ENCODE peak calls at places on chromosomes 12 and 14, in four cellular contexts. U is K562, E is A549, V is HepG2. J is an unnamed sample.

GRCh38 chr12:55930771-55931316 is at the start of gene DGKA:
- DNase-seq in U (peak), V (peak), E (peak), J (peak)

GRCh38 chr14:31479026-31479425 is 8.8 kb downstream of the GPR33 start:
- DNase-seq in V (no peak), U (no peak), E (no peak), J (no peak)

GRCh38 chr14:70116278-70116677 is 72.5 kb downstream of the SLC8A3 start:
- DNase-seq in E (no peak), U (no peak), V (no peak), J (no peak)

GRCh38 chr14:64113279-64113678 is 180.9 kb downstream of the ESR2 start:
- DNase-seq in U (no peak), E (no peak), V (no peak), J (no peak)

GRCh38 chr12:123808167-123808566 is 46.1 kb downstream of the DNAH10 start:
- DNase-seq in E (peak), V (peak), U (peak), J (peak)

GRCh38 chr12:52860102-52860838 is 11.5 kb upstream of the KRT78 start:
- DNase-seq in U (no peak), V (no peak), E (peak), J (no peak)

GRCh38 chr14:34365309-34365915 is 96.6 kb downstream of the SPTSSA start:
- DNase-seq in U (no peak), E (no peak), V (peak), J (no peak)

GRCh38 chr14:63605041-63605532 is 36.6 kb downstream of the WDR89 start:
- DNase-seq in E (no peak), V (no peak), U (no peak), J (no peak)

GRCh38 chr14:23376477-23377200 is at the start of gene CMTM5:
- DNase-seq in U (no peak), V (no peak), E (no peak), J (peak)

GRCh38 chr12:2862876-2863275 is 6.0 kb upstream of the TEX52 start:
- DNase-seq in V (no peak), U (no peak), E (no peak), J (no peak)

GRCh38 chr12:52950553-52950952 is 1.6 kb downstream of the KRT18 start:
- DNase-seq in V (no peak), E (no peak), U (peak), J (no peak)

GRCh38 chr14:20797159-20797558 is 5.5 kb downstream of the RNASE1 start:
- DNase-seq in V (no peak), E (no peak), U (no peak), J (no peak)

GRCh38 chr12:86257173-86257572 is 982 bp upstream of the MGAT4C start:
- DNase-seq in E (no peak), V (no peak), U (no peak), J (no peak)

GRCh38 chr12:109721276-109721675 is 7.7 kb downstream of the FAM222A start:
- DNase-seq in E (no peak), U (no peak), V (no peak), J (no peak)

GRCh38 chr14:96011131-96011530 is 28.0 kb upstream of the C14orf132 start:
- DNase-seq in V (no peak), E (no peak), U (no peak), J (no peak)

GRCh38 chr12:28966049-28966778 is 182.9 kb upstream of the FAR2 start:
- DNase-seq in U (no peak), V (no peak), E (no peak), J (no peak)
- TF ChIP-seq ESRRA in U (no peak), V (no peak), E (no peak), J (no peak)

DNA sequence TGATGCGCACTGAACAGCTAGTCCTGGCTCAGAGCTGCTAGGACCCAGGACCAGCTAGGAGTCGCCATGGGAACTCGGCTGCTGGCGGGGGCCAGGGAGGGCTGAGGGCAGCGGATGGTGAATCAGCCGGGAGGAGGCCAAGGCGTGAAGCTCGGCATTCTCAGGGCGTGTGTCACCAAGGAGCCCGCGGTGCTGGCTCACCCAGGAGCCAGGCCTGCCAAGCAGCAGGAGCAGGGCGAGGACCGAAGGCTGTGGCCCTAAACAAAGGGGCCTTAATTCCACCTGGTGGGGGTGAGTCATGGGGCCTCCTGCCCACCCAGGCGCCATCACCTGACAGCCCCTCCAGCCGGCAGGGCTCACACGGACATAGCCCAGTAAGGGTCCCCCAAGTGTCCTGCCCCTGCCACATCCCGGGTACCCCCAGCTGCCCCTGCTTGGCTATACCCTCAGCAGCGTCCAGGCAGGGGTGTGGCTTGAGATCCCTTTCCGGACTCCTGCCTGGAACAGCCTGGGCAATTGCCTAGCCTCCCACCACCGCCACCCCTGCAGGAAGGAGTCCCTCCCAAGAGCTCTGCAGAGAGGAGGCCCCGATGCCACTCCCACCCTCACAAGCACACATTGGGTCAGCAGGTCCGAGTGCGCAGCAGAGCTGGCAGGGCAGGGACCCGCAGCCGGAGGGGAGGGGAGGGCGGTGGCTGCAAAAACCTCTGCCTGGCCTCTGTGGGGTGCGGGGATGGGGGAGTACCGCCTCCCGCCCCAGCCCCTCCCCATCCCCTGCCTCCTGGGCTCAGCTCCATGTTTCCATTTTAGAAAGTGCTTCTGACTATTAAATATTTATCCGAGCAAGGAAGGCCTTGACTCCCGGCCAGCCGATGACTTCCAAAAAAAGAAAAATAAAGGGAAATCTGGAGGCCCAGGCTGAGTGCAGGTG is 4.7 kb downstream of the AHNAK2 start:
- DNase-seq in U (no peak), E (peak), V (no peak), J (no peak)
- TF ChIP-seq JUN in U (no peak), E (peak), V (no peak), J (no peak)

GRCh38 chr14:102317564-102318248 is 1.8 kb upstream of the ZNF839 start:
- DNase-seq in U (no peak), V (peak), E (no peak), J (no peak)
- TF ChIP-seq ESRRA in U (no peak), V (no peak), E (no peak), J (no peak)

GRCh38 chr12:19794116-19794515 is 354.8 kb downstream of the AEBP2 start:
- DNase-seq in E (no peak), U (no peak), V (no peak), J (no peak)

DNA sequence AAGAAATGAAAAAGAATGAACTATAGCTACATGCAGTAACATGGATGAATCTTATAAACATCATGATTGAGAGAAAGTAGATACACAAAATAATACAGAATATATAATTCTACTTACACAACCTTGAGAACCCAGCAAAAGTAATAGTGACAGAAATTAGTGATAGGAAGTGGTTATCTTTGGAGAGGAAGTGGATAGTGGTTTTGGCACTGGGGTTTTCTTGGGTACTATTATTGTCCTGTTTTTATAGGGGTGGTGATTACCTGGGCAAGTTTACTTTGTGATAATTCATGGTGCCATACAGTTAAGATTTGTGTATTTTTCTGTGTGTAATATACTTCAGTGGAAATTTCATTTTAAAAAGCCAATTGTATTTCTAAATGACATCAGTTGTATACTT is 352.7 kb downstream of the AEBP2 start:
- DNase-seq in E (no peak), U (no peak), V (no peak), J (no peak)
- TF ChIP-seq JUN in E (no peak), U (no peak), V (no peak), J (no peak)

DNA sequence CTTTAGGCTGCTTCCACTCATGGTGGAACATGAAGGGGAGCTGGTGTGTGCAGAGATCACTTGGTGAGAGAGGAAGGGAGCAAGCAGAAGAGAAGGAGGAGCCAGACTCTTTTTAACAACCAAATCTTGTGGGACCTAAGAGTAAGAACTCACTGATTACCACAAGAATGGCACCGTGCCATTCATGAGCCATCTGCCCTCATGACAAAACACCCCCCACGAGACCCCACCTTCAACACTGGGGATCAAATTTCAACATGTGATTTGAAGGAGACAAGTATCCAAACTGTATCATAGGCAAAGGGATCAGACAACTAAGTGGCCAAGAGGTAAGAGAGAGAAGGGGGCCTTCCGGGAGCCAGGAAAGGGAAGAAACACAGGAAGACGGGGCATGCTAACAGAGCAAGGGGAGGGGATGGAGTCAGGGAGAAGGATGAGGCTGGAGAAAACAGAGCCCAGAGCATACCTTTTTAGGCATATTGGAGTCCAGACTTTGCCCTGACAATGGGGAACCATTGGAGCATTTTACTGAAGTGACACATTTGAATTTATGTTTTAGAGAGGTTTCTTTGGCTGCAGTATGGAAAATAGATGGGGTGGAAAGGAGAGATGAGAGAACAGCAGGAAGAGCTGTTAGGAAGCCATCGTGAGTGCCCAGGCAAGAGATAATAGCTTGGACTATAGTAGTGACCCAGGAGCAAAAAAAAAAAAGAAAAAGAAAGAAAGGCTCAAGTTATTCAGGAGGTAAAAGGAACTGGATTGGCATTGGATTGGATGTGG is 204.4 kb upstream of the NUDT4 start:
- DNase-seq in U (no peak), E (no peak), V (no peak), J (no peak)
- TF ChIP-seq ESRRA in U (no peak), E (no peak), V (no peak), J (no peak)

DNA sequence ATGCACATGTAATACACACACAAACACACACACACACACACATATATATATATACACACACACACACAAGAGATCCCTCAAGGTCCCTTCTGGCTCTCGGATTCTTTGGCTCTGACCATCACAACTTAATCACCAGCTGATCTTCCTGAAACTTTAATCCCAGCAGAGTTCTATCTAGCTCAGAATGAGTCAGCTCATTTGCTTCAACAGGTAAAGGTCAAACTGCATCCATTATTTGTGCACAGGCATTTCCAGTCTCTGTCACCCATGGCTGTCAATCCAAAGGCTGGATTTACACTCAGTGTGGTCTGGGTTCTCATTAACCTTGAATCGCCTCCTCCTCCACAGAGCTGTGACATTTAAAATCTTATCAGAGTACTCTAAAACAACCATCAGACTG is 113.3 kb upstream of the TMPO start:
- DNase-seq in E (peak), V (peak), U (no peak), J (no peak)
- TF ChIP-seq JUN in E (no peak), V (no peak), U (no peak), J (no peak)

DNA sequence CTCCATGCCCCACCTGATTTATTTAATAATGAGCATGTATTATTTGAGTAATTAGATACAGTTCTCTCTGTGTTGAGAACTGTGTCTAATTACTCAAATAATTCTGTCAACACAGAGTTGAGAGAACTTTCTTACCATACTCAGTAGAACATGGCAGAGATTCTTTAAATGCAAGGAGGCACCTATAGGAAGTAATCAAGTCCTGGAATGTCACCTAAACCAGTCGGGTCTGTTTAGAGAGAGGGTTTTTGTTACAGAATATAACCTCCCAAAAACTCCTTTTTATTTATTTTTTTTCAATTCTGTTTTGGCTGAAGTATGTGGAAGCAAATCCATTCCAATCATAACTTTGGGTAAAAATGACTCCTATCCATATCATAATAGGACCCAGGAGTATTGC is 37.5 kb upstream of the CIT start:
- DNase-seq in V (no peak), U (no peak), E (no peak), J (no peak)
- TF ChIP-seq ESRRA in V (no peak), U (no peak), E (no peak), J (no peak)